ENCODE peak calls at places on chromosome 10, in five cellular contexts. O is WERI-Rb-1; V is hippocampal formation; Z is activated effector memory CD4-positive, alpha-beta T cell treated with anti-CD3 and anti-CD28 coated beads, Interleukin-2, amount 50 U/mL, for 16 hours; K is prostate gland. C is an unnamed sample.

GRCh38 chr10:77881222-77881621 is 45.3 kb downstream of the DLG5 start:
- DNase-seq in K (no peak), V (no peak), Z (no peak), O (no peak), C (no peak)

GRCh38 chr10:24553051-24553612 is 170.6 kb downstream of the ARHGAP21 start:
- DNase-seq in Z (no peak), V (no peak), O (no peak), K (no peak), C (no peak)

GRCh38 chr10:89074120-89074519 is 83.5 kb downstream of the FAS start:
- DNase-seq in K (no peak), O (no peak), Z (no peak), V (no peak), C (no peak)

GRCh38 chr10:62492012-62492869 is 118.1 kb downstream of the ZNF365 start:
- DNase-seq in O (no peak), V (no peak), K (no peak), Z (no peak), C (no peak)

GRCh38 chr10:58322072-58322834 is 12.6 kb upstream of the UBE2D1 start:
- DNase-seq in Z (no peak), O (no peak), K (no peak), V (no peak), C (no peak)

GRCh38 chr10:70250956-70251680 is 17.9 kb upstream of the PPA1 start:
- DNase-seq in K (no peak), O (no peak), V (peak; percentile 50), Z (no peak), C (no peak)

GRCh38 chr10:13960603-13961002 is 370.1 kb downstream of the FRMD4A start:
- DNase-seq in Z (no peak), V (no peak), O (no peak), K (no peak), C (no peak)

GRCh38 chr10:4240641-4241197 is 455.7 kb upstream of the KLF6 start:
- DNase-seq in V (no peak), K (no peak), Z (no peak), O (no peak), C (no peak)

GRCh38 chr10:127196227-127196954 is at the start of gene INSYN2A:
- DNase-seq in O (peak; percentile 64), K (no peak), V (peak; percentile 49), Z (no peak), C (no peak)

GRCh38 chr10:62183442-62183841 is 85.2 kb downstream of the RTKN2 start:
- DNase-seq in K (no peak), V (no peak), O (no peak), Z (no peak), C (peak; percentile 15)

GRCh38 chr10:21527634-21528451 is 2.4 kb upstream of the SKIDA1 start:
- DNase-seq in O (no peak), Z (no peak), V (peak; percentile 73), K (no peak), C (no peak)

GRCh38 chr10:22851865-22852239 is 76.0 kb upstream of the ARMC3 start:
- DNase-seq in K (no peak), Z (no peak), V (no peak), O (no peak), C (no peak)

GRCh38 chr10:52318822-52319464 is 4.9 kb downstream of the DKK1 start:
- DNase-seq in K (no peak), V (no peak), O (no peak), Z (no peak), C (no peak)

GRCh38 chr10:103709341-103709920 is 145.9 kb downstream of the SH3PXD2A start:
- DNase-seq in Z (no peak), O (no peak), K (no peak), V (peak; percentile 73), C (no peak)

GRCh38 chr10:108465871-108466641 is 1301.5 kb upstream of the SORCS1 start:
- DNase-seq in O (peak; percentile 57), K (peak; percentile 13), V (no peak), Z (no peak), C (no peak)

GRCh38 chr10:10141983-10142382 is 875.7 kb upstream of the CELF2 start:
- DNase-seq in V (no peak), Z (no peak), K (no peak), O (no peak), C (no peak)

GRCh38 chr10:5530846-5531557 is 6.2 kb downstream of the CALML3 start:
- DNase-seq in Z (peak; percentile 46), O (no peak), K (no peak), V (no peak), C (no peak)

GRCh38 chr10:108104697-108105096 is 940.2 kb upstream of the SORCS1 start:
- DNase-seq in Z (no peak), O (no peak), K (no peak), V (no peak), C (no peak)

GRCh38 chr10:29555746-29556481 is 78.9 kb downstream of the SVIL start:
- DNase-seq in V (no peak), O (no peak), Z (no peak), K (no peak), C (no peak)

GRCh38 chr10:6108631-6109443 is 20.0 kb downstream of the RBM17 start:
- DNase-seq in Z (no peak), O (no peak), K (no peak), V (peak; percentile 58), C (peak; percentile 36)

GRCh38 chr10:47207280-47207613 is 92.8 kb upstream of the GDF10 start:
- DNase-seq in Z (no peak), V (no peak), K (no peak), O (no peak), C (no peak)

GRCh38 chr10:107098326-107098725 is 66.2 kb downstream of the SORCS1 start:
- DNase-seq in V (no peak), K (no peak), Z (no peak), O (no peak), C (no peak)

GRCh38 chr10:131748831-131749766 is 151.7 kb upstream of the PPP2R2D start:
- DNase-seq in Z (peak; percentile 60), V (no peak), O (peak; percentile 77), K (no peak), C (no peak)

GRCh38 chr10:105611244-105611798 is 970.2 kb downstream of the SORCS3 start:
- DNase-seq in V (no peak), K (no peak), O (no peak), Z (no peak), C (no peak)